ENCODE peak calls at places on chromosomes 5 and 9, in four cellular contexts. V is transverse colon, U is HL-60, X is Panc1. A is an unnamed sample.

GRCh38 chr5:139670369-139671095 is 22.4 kb downstream of the CXXC5 start:
- DNase-seq in V (peak), X (no peak), U (peak), A (no peak)

GRCh38 chr9:132994410-132995120 is 16.1 kb downstream of the GFI1B start:
- DNase-seq in U (peak), V (peak), X (no peak), A (peak)

GRCh38 chr5:1760656-1761452 is 38.8 kb downstream of the MRPL36 start:
- DNase-seq in U (no peak), V (no peak), X (no peak), A (no peak)

GRCh38 chr5:94802450-94802849 is 184.0 kb downstream of the SLF1 start:
- DNase-seq in V (no peak), U (no peak), X (no peak), A (no peak)

GRCh38 chr9:77251050-77251449 is 73.7 kb downstream of the VPS13A start:
- DNase-seq in X (no peak), U (no peak), V (no peak), A (no peak)

GRCh38 chr5:175922192-175922885 is 45.8 kb downstream of the THOC3 start:
- DNase-seq in X (no peak), U (no peak), V (no peak), A (no peak)

GRCh38 chr9:35629597-35629996 is 11.4 kb upstream of the CD72 start:
- DNase-seq in V (no peak), U (no peak), X (no peak), A (no peak)

GRCh38 chr9:96038271-96038670 is 162.8 kb downstream of the ERCC6L2 start:
- DNase-seq in V (no peak), U (no peak), X (no peak), A (no peak)

GRCh38 chr9:78032599-78033457 is 1.2 kb upstream of the GNAQ start:
- DNase-seq in V (peak), X (no peak), U (peak), A (no peak)

GRCh38 chr5:2168601-2169416 is 286.1 kb upstream of the IRX4 start:
- DNase-seq in U (no peak), X (no peak), V (no peak), A (no peak)

GRCh38 chr9:33778700-33779351 is 16.5 kb upstream of the PRSS3 start:
- DNase-seq in V (peak), X (peak), U (peak), A (no peak)

GRCh38 chr5:139842321-139842720 is 46.7 kb downstream of the PSD2 start:
- DNase-seq in U (no peak), X (no peak), V (no peak), A (no peak)

GRCh38 chr5:158736134-158736533 is 363.6 kb downstream of the EBF1 start:
- DNase-seq in U (no peak), V (no peak), X (no peak), A (no peak)

GRCh38 chr9:113205449-113206247 is 15.4 kb downstream of the FKBP15 start:
- DNase-seq in U (peak), V (no peak), X (no peak), A (no peak)

GRCh38 chr9:99948896-99949295 is 42.4 kb downstream of the STX17 start:
- DNase-seq in U (no peak), V (peak), X (no peak), A (no peak)

GRCh38 chr9:123401879-123402513 is 46.0 kb downstream of the CRB2 start:
- DNase-seq in V (peak), U (peak), X (peak), A (no peak)

GRCh38 chr9:15468113-15468512 is 42.7 kb downstream of the PSIP1 start:
- DNase-seq in X (no peak), V (no peak), U (no peak), A (no peak)

GRCh38 chr5:175790796-175791195 is 80.6 kb upstream of the CPLX2 start:
- DNase-seq in X (no peak), U (no peak), V (no peak), A (no peak)

GRCh38 chr9:88326024-88326423 is 62.2 kb upstream of the SPIN1 start:
- DNase-seq in X (no peak), U (no peak), V (no peak), A (no peak)

DNA sequence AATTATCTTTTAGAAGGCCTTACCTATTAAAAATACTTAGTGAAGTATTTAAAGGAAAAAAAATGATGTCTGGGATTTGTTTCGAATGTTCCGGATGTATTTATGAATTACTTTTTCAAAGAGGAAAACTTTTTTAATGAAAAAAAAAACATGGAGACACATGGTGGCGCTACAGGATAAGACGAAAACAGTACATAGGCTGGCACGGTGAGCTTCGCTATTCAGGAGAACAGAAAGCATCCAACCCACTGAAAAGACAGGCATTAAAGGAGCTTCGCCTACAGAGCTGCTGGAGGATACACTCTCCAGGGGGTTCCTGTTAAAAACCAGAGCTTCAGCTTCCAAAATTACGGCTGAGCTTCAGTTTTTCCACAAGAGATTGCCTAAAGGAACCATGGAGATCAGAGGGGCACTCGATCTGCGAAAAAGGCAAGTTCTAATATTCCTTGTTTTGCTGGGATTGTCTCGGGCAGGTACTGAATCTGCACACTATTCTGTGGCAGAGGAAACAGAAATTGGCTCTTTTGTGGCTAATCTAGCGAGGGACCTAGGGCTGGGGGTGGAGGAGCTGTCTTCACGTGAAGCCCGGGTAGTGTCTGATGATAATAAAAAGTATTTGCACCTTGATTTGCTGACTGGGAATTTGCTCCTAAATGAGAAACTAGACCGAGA is at the start of gene PCDHB14:
- DNase-seq in V (no peak), U (no peak), X (peak), A (no peak)
- TF ChIP-seq POLR2AphosphoS5 in V (no peak), U (no peak), X (no peak), A (no peak)

DNA sequence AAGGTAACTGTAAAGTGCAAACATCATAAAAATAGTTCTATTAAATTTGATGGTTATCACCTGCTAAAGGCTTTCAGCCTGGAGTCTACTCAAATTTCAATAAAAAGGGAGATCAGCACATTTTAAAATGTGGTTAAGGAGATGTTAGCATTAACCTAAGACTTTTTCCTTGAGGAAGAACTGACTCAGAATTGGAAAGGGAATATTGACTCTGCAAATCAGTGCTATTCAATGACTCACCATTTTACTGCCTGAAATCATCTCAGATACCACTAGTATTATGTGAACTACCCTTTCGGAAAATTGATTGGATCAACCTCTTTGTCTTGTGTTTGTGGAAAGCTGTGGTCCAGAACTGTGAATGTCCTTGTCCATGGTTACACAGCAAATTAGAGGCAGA is 113.3 kb downstream of the ADRB2 start:
- DNase-seq in X (no peak), U (no peak), V (no peak), A (no peak)
- TF ChIP-seq POLR2AphosphoS5 in X (no peak), U (no peak), V (no peak), A (no peak)

DNA sequence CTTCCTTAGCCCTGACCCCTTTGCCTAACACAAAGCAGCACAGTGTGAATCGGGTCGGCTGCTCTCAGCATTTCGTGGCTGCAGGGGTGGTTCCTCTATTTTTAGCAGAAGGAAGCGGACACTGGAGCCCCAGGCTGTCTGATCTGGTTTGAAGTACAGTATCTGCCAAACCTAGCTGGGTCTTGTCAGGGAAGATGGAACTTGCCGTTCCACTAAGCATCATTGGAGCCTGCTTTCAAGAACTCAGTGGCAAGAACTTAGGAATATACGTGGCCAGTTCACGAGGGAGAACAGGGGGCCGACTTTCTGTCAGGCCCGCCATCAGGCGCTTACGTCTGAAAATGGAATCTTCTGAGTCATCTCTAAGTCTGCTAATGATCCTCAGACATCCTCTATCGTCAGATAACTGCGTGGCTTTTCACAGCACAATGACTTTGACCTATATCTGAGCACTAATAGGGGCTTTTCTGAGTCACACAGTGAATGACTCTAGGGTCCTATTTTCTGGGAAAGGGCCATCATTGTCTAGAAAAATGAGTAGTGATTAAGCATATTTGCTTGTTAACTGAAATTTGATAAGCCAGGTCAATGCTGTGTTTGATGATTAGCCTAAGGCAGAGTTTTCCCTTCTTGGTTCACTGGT is 43.3 kb upstream of the NCS1 start:
- DNase-seq in U (peak), X (no peak), V (peak), A (no peak)
- TF ChIP-seq POLR2AphosphoS5 in U (no peak), X (no peak), V (no peak), A (no peak)

DNA sequence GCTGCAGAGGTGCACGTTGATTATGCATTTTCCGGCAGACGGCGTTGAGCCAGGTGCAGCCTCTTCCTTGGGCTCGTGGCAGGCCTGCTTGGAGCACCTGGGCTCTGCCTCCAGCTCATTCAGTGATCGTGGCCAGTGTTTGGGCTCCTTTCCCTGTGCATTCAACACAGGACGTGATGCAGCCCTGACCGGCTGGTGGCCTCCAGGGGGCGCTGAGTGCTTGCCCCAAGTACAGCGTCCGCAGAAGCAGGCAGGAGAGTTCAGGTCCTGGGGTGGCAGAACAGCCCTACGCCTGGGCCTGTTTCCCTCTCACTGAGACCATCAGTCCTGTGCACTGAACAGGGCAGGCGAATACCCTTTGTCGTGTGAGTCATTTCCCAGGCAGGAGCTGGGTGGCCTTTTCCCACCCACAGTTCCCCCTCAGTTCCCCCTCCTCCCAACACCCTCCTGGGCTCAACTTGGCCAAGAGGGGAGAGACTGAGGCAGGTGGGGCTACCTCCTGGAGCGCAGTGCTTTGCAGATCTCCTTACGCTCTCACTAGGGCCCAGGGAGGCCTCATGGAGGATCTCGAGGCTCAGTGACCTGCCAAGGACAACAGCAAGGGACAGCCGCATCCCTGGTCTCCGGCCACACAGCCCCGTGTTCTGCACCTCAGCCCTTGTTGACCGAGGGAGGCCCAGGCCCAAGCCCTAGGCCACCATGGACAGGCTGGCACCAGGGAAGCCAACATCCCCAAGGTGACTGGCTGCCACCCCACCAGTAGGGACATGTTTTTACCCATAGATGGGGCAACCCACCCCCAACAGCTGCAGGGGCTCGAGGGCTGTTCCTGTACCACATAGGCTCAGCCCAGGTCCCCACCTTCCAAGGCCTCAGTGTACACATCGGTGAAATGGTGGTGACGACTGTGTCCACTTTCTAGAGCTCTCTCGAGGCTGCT is 52.9 kb downstream of the LRSAM1 start:
- DNase-seq in U (peak), X (no peak), V (peak), A (peak)
- TF ChIP-seq POLR2AphosphoS5 in U (no peak), X (no peak), V (peak), A (peak)

DNA sequence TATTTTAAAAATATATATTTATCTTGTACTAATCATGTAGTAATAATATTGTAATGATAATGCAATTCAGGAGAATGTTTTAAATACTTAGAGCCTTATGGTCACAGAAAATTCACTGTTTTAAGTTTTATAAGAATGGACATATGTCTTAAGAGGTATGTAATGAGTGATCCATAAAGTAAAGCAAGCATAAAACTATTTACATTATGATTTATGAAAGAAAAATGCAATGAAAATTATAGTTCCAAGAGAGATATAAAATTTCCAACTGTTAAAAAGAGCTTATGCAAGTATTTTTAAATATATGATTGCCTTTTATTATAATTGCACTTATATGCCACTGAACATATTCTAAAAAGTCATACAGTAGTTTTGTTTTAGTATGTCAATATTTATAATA is 157.5 kb upstream of the TARS1 start:
- DNase-seq in V (no peak), U (no peak), X (no peak), A (no peak)
- TF ChIP-seq POLR2AphosphoS5 in V (no peak), U (no peak), X (no peak), A (no peak)

GRCh38 chr9:16821344-16821743 is 49.1 kb downstream of the BNC2 start:
- DNase-seq in X (no peak), U (no peak), V (no peak), A (no peak)
- TF ChIP-seq POLR2AphosphoS5 in X (no peak), U (no peak), V (no peak), A (no peak)

DNA sequence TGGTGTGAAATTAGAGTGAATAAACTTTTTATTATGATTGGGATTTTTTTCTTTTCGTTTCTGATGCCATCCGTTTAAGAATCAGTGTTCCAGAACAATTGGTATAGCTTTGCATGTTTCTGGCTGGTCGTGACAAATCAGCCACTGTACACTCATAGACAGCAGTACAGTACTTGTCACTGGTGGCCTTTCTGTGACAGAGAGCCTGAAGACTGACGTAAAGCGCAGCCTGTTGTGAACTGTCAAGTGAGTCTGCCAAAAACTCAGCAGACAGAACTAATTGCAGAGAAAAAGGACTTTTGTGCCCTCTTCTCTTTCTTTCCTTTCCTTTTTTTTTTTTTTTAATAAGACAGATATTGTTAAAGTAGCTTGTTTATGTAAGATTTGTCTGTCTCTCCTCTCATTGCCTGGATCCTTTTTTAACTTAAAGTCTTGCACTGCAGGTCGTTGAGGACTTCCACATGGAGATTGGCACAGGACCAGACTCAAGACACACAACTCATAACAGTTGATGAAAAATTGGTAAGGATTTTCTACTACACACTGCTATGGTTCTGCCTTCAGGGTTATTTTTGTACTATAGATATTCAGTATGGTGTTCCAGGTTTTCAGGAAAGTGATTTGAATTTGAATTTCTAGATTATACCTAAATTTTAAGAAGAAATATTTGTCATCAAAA is 42.7 kb downstream of the NDUFS4 start:
- DNase-seq in U (no peak), X (no peak), V (no peak), A (no peak)
- TF ChIP-seq POLR2AphosphoS5 in U (no peak), X (no peak), V (no peak), A (no peak)

GRCh38 chr9:136835162-136835931 is 6.9 kb upstream of the AJM1 start:
- DNase-seq in U (no peak), V (no peak), X (no peak), A (no peak)
- TF ChIP-seq POLR2AphosphoS5 in U (no peak), V (no peak), X (no peak), A (no peak)

DNA sequence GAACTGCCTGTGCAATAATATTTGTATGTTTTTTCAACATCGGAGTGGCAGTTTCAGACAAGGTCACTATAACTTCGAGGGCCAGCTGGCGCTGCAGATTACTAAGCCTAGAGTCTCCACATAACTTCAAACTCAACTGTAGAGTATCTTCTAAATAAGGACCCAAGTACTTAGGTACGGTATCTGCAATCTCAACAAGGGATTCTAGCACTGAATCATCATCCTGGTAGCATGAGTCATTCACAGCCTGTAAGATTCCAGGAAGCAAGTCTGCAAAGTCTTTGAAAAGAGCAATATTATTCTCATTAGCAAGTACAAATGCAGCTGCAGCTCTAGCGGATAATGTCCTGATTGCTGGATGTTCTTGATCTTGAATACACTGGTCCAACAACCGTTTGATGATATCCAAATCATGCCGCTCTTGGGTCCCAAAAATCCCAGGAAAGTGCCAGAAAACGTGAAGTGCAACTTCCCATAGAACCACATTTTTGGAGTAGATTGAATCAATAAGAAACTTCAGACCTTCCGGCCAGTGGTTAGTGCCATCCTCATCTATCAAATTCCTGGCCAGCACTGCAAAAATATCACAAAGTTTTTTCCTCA is 655 bp downstream of the RANBP6 start:
- DNase-seq in U (no peak), V (no peak), X (no peak), A (no peak)
- TF ChIP-seq POLR2AphosphoS5 in U (no peak), V (no peak), X (no peak), A (no peak)

A was measured in breast epithelium.